ENCODE peak calls at places on chromosomes 13 and 19, in eight cellular contexts. One of them, this sample, is unnamed.

GRCh38 chr13:67230774-67231480 is 791 bp upstream of the PCDH9 start:
- DNase-seq in GM20000: peak; percentile 46
- DNase-seq in AG10803: peak; percentile 52
- DNase-seq in activated CD8-positive, alpha-beta T cell treated with anti-CD3 and anti-CD28 coated beads for 36 hours: peak; percentile 38
- DNase-seq in GM10248: peak; percentile 32
- DNase-seq in spleen: peak; percentile 87
- DNase-seq in BE2C: peak; percentile 69
- DNase-seq in left lung: peak; percentile 89
- DNase-seq in this sample: no peak

GRCh38 chr13:30234763-30235162 is 72.6 kb downstream of the KATNAL1 start:
- DNase-seq in spleen: no peak
- DNase-seq in GM20000: no peak
- DNase-seq in GM10248: no peak
- DNase-seq in activated CD8-positive, alpha-beta T cell treated with anti-CD3 and anti-CD28 coated beads for 36 hours: no peak
- DNase-seq in AG10803: no peak
- DNase-seq in BE2C: no peak
- DNase-seq in left lung: no peak
- DNase-seq in this sample: no peak

GRCh38 chr13:99055286-99056073 is 77.6 kb upstream of the DOCK9 start:
- DNase-seq in GM10248: no peak
- DNase-seq in GM20000: no peak
- DNase-seq in left lung: no peak
- DNase-seq in activated CD8-positive, alpha-beta T cell treated with anti-CD3 and anti-CD28 coated beads for 36 hours: peak; percentile 32
- DNase-seq in BE2C: no peak
- DNase-seq in AG10803: no peak
- DNase-seq in spleen: no peak
- DNase-seq in this sample: no peak

GRCh38 chr13:103134271-103134670 is 68.1 kb upstream of the SLC10A2 start:
- DNase-seq in spleen: no peak
- DNase-seq in GM20000: peak; percentile 15
- DNase-seq in AG10803: no peak
- DNase-seq in left lung: no peak
- DNase-seq in GM10248: no peak
- DNase-seq in BE2C: no peak
- DNase-seq in activated CD8-positive, alpha-beta T cell treated with anti-CD3 and anti-CD28 coated beads for 36 hours: no peak
- DNase-seq in this sample: no peak

GRCh38 chr13:80363890-80364503 is 23.1 kb upstream of the SPRY2 start:
- DNase-seq in activated CD8-positive, alpha-beta T cell treated with anti-CD3 and anti-CD28 coated beads for 36 hours: no peak
- DNase-seq in left lung: no peak
- DNase-seq in spleen: no peak
- DNase-seq in GM20000: no peak
- DNase-seq in GM10248: peak; percentile 29
- DNase-seq in BE2C: no peak
- DNase-seq in AG10803: peak; percentile 27
- DNase-seq in this sample: no peak

GRCh38 chr19:13098291-13099072 is 4.2 kb downstream of the LYL1 start:
- DNase-seq in left lung: no peak
- DNase-seq in spleen: peak; percentile 90
- DNase-seq in activated CD8-positive, alpha-beta T cell treated with anti-CD3 and anti-CD28 coated beads for 36 hours: peak; percentile 32
- DNase-seq in AG10803: peak; percentile 78
- DNase-seq in GM20000: no peak
- DNase-seq in GM10248: no peak
- DNase-seq in BE2C: no peak
- DNase-seq in this sample: no peak

GRCh38 chr19:19504754-19505668 is 10.3 kb downstream of the TSSK6 start:
- DNase-seq in GM20000: no peak
- DNase-seq in AG10803: no peak
- DNase-seq in spleen: peak; percentile 63
- DNase-seq in BE2C: no peak
- DNase-seq in left lung: no peak
- DNase-seq in GM10248: no peak
- DNase-seq in activated CD8-positive, alpha-beta T cell treated with anti-CD3 and anti-CD28 coated beads for 36 hours: no peak
- DNase-seq in this sample: no peak

GRCh38 chr19:13830761-13831481 is 35.7 kb downstream of the ZSWIM4 start:
- DNase-seq in BE2C: no peak
- DNase-seq in activated CD8-positive, alpha-beta T cell treated with anti-CD3 and anti-CD28 coated beads for 36 hours: no peak
- DNase-seq in GM20000: no peak
- DNase-seq in AG10803: peak; percentile 48
- DNase-seq in spleen: no peak
- DNase-seq in left lung: no peak
- DNase-seq in GM10248: no peak
- DNase-seq in this sample: no peak

GRCh38 chr19:35793381-35794165 is 18.2 kb downstream of the ARHGAP33 start:
- DNase-seq in GM10248: no peak
- DNase-seq in BE2C: no peak
- DNase-seq in left lung: no peak
- DNase-seq in AG10803: peak; percentile 24
- DNase-seq in spleen: no peak
- DNase-seq in activated CD8-positive, alpha-beta T cell treated with anti-CD3 and anti-CD28 coated beads for 36 hours: no peak
- DNase-seq in GM20000: no peak
- DNase-seq in this sample: no peak

GRCh38 chr13:39779337-39780270 is 124.1 kb downstream of the COG6 start:
- DNase-seq in left lung: no peak
- DNase-seq in GM10248: no peak
- DNase-seq in activated CD8-positive, alpha-beta T cell treated with anti-CD3 and anti-CD28 coated beads for 36 hours: peak; percentile 72
- DNase-seq in BE2C: no peak
- DNase-seq in AG10803: peak; percentile 32
- DNase-seq in GM20000: no peak
- DNase-seq in spleen: no peak
- DNase-seq in this sample: no peak

GRCh38 chr19:5026706-5027273 is 57.9 kb downstream of the KDM4B start:
- DNase-seq in BE2C: no peak
- DNase-seq in spleen: peak; percentile 56
- DNase-seq in AG10803: no peak
- DNase-seq in left lung: no peak
- DNase-seq in GM20000: no peak
- DNase-seq in GM10248: no peak
- DNase-seq in activated CD8-positive, alpha-beta T cell treated with anti-CD3 and anti-CD28 coated beads for 36 hours: no peak
- DNase-seq in this sample: no peak

GRCh38 chr19:2225415-2226050 is 10.6 kb downstream of the PLEKHJ1 start:
- DNase-seq in BE2C: no peak
- DNase-seq in GM20000: no peak
- DNase-seq in spleen: no peak
- DNase-seq in AG10803: no peak
- DNase-seq in activated CD8-positive, alpha-beta T cell treated with anti-CD3 and anti-CD28 coated beads for 36 hours: no peak
- DNase-seq in GM10248: no peak
- DNase-seq in left lung: no peak
- DNase-seq in this sample: no peak

GRCh38 chr19:13043285-13043684 is 48.0 kb downstream of the NFIX start:
- DNase-seq in BE2C: no peak
- DNase-seq in GM20000: no peak
- DNase-seq in AG10803: no peak
- DNase-seq in GM10248: no peak
- DNase-seq in spleen: no peak
- DNase-seq in left lung: no peak
- DNase-seq in activated CD8-positive, alpha-beta T cell treated with anti-CD3 and anti-CD28 coated beads for 36 hours: no peak
- DNase-seq in this sample: no peak

GRCh38 chr13:27139565-27139964 is 32.0 kb downstream of the USP12 start:
- DNase-seq in left lung: no peak
- DNase-seq in AG10803: no peak
- DNase-seq in BE2C: no peak
- DNase-seq in activated CD8-positive, alpha-beta T cell treated with anti-CD3 and anti-CD28 coated beads for 36 hours: no peak
- DNase-seq in spleen: no peak
- DNase-seq in GM10248: no peak
- DNase-seq in GM20000: no peak
- DNase-seq in this sample: no peak

GRCh38 chr19:56069642-56070041 is 51.5 kb downstream of the ZNF787 start:
- DNase-seq in left lung: no peak
- DNase-seq in spleen: no peak
- DNase-seq in activated CD8-positive, alpha-beta T cell treated with anti-CD3 and anti-CD28 coated beads for 36 hours: no peak
- DNase-seq in GM10248: no peak
- DNase-seq in BE2C: no peak
- DNase-seq in AG10803: no peak
- DNase-seq in GM20000: no peak
- DNase-seq in this sample: no peak

GRCh38 chr13:49858183-49858856 is 65.8 kb upstream of the KPNA3 start:
- DNase-seq in AG10803: peak; percentile 91
- DNase-seq in left lung: no peak
- DNase-seq in BE2C: no peak
- DNase-seq in GM20000: no peak
- DNase-seq in spleen: no peak
- DNase-seq in GM10248: no peak
- DNase-seq in activated CD8-positive, alpha-beta T cell treated with anti-CD3 and anti-CD28 coated beads for 36 hours: no peak
- DNase-seq in this sample: no peak

DNA sequence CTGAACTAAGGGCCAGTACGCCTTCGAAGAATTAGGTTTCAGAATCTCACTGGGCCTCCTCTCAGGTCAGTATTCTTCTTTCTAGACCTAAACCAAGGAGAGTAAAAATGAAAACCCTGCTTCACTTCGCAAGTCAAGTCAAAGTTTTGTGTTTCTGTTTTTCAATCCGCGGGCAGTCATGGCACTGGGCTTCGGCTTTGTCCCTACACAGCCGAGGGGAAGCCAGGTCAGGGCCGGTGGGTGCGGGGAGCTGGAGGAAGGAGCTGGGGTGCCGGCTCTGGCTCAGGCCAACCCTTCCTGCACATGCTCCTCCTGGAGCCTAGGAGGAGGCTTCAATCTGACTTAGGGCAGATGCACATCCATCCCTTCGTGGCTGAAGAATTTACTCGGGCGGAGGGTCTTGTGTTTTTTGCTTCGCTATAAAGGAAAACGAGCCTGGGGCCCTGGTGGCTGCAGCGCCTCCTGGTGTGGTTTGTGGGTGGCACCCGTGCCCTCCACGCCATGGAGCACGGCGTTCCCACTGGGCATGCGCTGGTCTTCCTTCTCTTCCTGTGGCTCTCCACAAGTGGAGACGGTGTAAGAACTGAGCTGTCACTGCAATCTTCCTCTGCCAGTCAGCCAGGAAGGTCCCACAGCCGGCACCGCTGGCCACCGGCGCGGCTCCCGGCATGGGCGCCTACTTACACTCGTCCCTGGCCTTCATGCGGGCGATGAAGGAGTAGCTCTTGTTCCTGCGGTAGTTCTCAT is 22.5 kb downstream of the C19orf44 start:
- DNase-seq in AG10803: no peak
- DNase-seq in GM10248: no peak
- DNase-seq in GM20000: no peak
- DNase-seq in activated CD8-positive, alpha-beta T cell treated with anti-CD3 and anti-CD28 coated beads for 36 hours: no peak
- DNase-seq in spleen: no peak
- DNase-seq in BE2C: no peak
- DNase-seq in left lung: no peak
- DNase-seq in this sample: no peak
- TF ChIP-seq CTCF in AG10803: no peak
- TF ChIP-seq CTCF in GM10248: no peak
- TF ChIP-seq CTCF in GM20000: no peak
- TF ChIP-seq CTCF in activated CD8-positive, alpha-beta T cell treated with anti-CD3 and anti-CD28 coated beads for 36 hours: no peak
- TF ChIP-seq CTCF in spleen: no peak
- TF ChIP-seq CTCF in BE2C: peak; percentile 29
- TF ChIP-seq CTCF in left lung: no peak
- TF ChIP-seq CTCF in this sample: no peak

DNA sequence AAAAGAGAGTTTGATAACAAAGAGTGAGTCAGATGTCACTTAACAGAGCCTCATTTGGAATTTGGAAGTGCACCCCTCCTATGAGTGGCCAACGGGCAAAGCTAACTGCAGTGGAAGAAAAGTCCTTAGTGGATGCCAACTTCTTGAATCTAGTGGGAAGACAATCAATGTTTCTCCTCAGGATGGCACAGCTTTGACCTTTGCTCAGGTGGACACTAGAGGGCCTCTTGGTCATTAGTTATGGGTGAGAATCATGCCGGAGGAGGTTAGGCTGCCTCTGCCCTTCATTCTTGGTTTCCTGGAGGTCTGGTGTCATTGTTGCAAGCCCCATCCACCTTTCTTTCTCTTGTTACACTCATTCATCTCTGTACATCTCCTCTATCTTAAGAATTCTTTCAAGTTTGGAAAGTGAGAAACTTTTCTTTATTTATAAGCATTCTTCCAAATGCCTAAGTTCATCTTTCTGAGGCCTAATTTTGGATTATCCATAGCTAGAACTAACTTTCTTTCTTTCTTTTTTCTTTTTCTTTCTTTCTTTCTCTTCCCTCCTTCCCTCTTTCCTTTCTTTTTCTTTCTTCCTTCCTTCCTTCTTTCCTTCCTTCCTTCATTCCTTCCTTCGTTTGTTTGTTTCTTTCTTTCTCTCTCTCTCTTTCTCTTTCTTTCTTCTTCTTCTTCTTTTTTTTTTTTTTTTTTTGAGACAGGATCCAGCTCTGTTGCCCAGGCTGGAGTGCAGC is 327.2 kb upstream of the TSHZ3 start:
- DNase-seq in GM20000: no peak
- DNase-seq in spleen: no peak
- DNase-seq in AG10803: no peak
- DNase-seq in left lung: no peak
- DNase-seq in GM10248: no peak
- DNase-seq in activated CD8-positive, alpha-beta T cell treated with anti-CD3 and anti-CD28 coated beads for 36 hours: peak; percentile 2
- DNase-seq in BE2C: no peak
- DNase-seq in this sample: no peak
- TF ChIP-seq CTCF in GM20000: no peak
- TF ChIP-seq CTCF in spleen: no peak
- TF ChIP-seq CTCF in AG10803: peak; percentile 9
- TF ChIP-seq CTCF in left lung: no peak
- TF ChIP-seq CTCF in GM10248: no peak
- TF ChIP-seq CTCF in activated CD8-positive, alpha-beta T cell treated with anti-CD3 and anti-CD28 coated beads for 36 hours: peak; percentile 9
- TF ChIP-seq CTCF in BE2C: peak; percentile 3
- TF ChIP-seq CTCF in this sample: no peak

GRCh38 chr19:29666634-29667389 is 1.6 kb downstream of the PLEKHF1 start:
- DNase-seq in BE2C: no peak
- DNase-seq in activated CD8-positive, alpha-beta T cell treated with anti-CD3 and anti-CD28 coated beads for 36 hours: peak; percentile 45
- DNase-seq in spleen: peak; percentile 85
- DNase-seq in left lung: peak; percentile 71
- DNase-seq in AG10803: peak; percentile 72
- DNase-seq in GM10248: no peak
- DNase-seq in GM20000: no peak
- DNase-seq in this sample: no peak

GRCh38 chr19:29667390-29667783 is 2.1 kb downstream of the PLEKHF1 start:
- DNase-seq in left lung: no peak
- DNase-seq in GM20000: no peak
- DNase-seq in BE2C: no peak
- DNase-seq in spleen: peak; percentile 79
- DNase-seq in activated CD8-positive, alpha-beta T cell treated with anti-CD3 and anti-CD28 coated beads for 36 hours: peak; percentile 53
- DNase-seq in GM10248: no peak
- DNase-seq in AG10803: no peak
- DNase-seq in this sample: no peak

GRCh38 chr19:29670255-29670654 is 5.0 kb downstream of the PLEKHF1 start:
- DNase-seq in GM20000: no peak
- DNase-seq in BE2C: no peak
- DNase-seq in activated CD8-positive, alpha-beta T cell treated with anti-CD3 and anti-CD28 coated beads for 36 hours: no peak
- DNase-seq in left lung: no peak
- DNase-seq in GM10248: no peak
- DNase-seq in spleen: no peak
- DNase-seq in AG10803: no peak
- DNase-seq in this sample: no peak

GRCh38 chr19:29667941-29668340 is 2.7 kb downstream of the PLEKHF1 start:
- DNase-seq in left lung: no peak
- DNase-seq in activated CD8-positive, alpha-beta T cell treated with anti-CD3 and anti-CD28 coated beads for 36 hours: peak; percentile 84
- DNase-seq in BE2C: no peak
- DNase-seq in GM20000: no peak
- DNase-seq in GM10248: no peak
- DNase-seq in AG10803: no peak
- DNase-seq in spleen: peak; percentile 89
- DNase-seq in this sample: no peak

GRCh38 chr19:29668746-29669609 is 3.7 kb downstream of the PLEKHF1 start:
- DNase-seq in BE2C: no peak
- DNase-seq in spleen: peak; percentile 78
- DNase-seq in AG10803: no peak
- DNase-seq in GM20000: no peak
- DNase-seq in activated CD8-positive, alpha-beta T cell treated with anti-CD3 and anti-CD28 coated beads for 36 hours: peak; percentile 29
- DNase-seq in left lung: no peak
- DNase-seq in GM10248: no peak
- DNase-seq in this sample: no peak
- TF ChIP-seq CTCF in BE2C: peak; percentile 12
- TF ChIP-seq CTCF in spleen: no peak
- TF ChIP-seq CTCF in AG10803: peak; percentile 33
- TF ChIP-seq CTCF in GM20000: no peak
- TF ChIP-seq CTCF in activated CD8-positive, alpha-beta T cell treated with anti-CD3 and anti-CD28 coated beads for 36 hours: peak; percentile 28
- TF ChIP-seq CTCF in left lung: no peak
- TF ChIP-seq CTCF in GM10248: peak; percentile 17
- TF ChIP-seq CTCF in this sample: no peak

GRCh38 chr13:46184277-46184699 is 2.3 kb upstream of the LCP1 start:
- DNase-seq in spleen: peak; percentile 90
- DNase-seq in left lung: peak; percentile 73
- DNase-seq in BE2C: peak; percentile 35
- DNase-seq in GM20000: peak; percentile 62
- DNase-seq in AG10803: no peak
- DNase-seq in activated CD8-positive, alpha-beta T cell treated with anti-CD3 and anti-CD28 coated beads for 36 hours: peak; percentile 91
- DNase-seq in GM10248: peak; percentile 65
- DNase-seq in this sample: peak; percentile 59
- TF ChIP-seq CTCF in spleen: peak; percentile 70
- TF ChIP-seq CTCF in left lung: peak; percentile 49
- TF ChIP-seq CTCF in BE2C: peak; percentile 62
- TF ChIP-seq CTCF in GM20000: peak; percentile 88
- TF ChIP-seq CTCF in AG10803: peak; percentile 41
- TF ChIP-seq CTCF in activated CD8-positive, alpha-beta T cell treated with anti-CD3 and anti-CD28 coated beads for 36 hours: peak; percentile 72
- TF ChIP-seq CTCF in GM10248: peak; percentile 81
- TF ChIP-seq CTCF in this sample: peak; percentile 79

This sample was measured in CD14-positive monocyte.